ENCODE peak calls at places on chromosome 12, in seven cellular contexts. I is activated T-helper 1 cell treated with Interleukin-2 at 50 U/mL for 16 hours; Y is foreskin fibroblast; N is stimulated activated CD4-positive, alpha-beta T cell treated with anti-CD3 and anti-CD28 coated beads, Interleukin-4, amount 100 ng/mL, for 48 hours; T is ACHN; S is effector memory CD4-positive, alpha-beta T cell; Z is Ammon's horn. R is an unnamed sample.

GRCh38 chr12:93387780-93388179 is 10.1 kb downstream of the NUDT4 start:
- DNase-seq in I (no peak), Y (peak), N (peak), T (no peak), S (no peak), Z (no peak), R (no peak)

GRCh38 chr12:52501490-52501889 is 8.4 kb upstream of the KRT6A start:
- DNase-seq in I (no peak), Y (no peak), N (no peak), T (no peak), S (no peak), Z (no peak), R (no peak)

GRCh38 chr12:26608273-26608672 is 224.7 kb downstream of the ITPR2 start:
- DNase-seq in I (no peak), Y (no peak), N (no peak), T (no peak), S (no peak), Z (no peak), R (no peak)

GRCh38 chr12:103944964-103945363 is 14.8 kb downstream of the HSP90B1 start:
- DNase-seq in I (no peak), Y (no peak), N (no peak), T (no peak), S (no peak), Z (no peak), R (no peak)

GRCh38 chr12:1916396-1917171 is 1.9 kb downstream of the CACNA2D4 start:
- DNase-seq in I (no peak), Y (no peak), N (no peak), T (no peak), S (no peak), Z (peak), R (no peak)

GRCh38 chr12:48455116-48455515 is 17.2 kb upstream of the ANP32D start:
- DNase-seq in I (no peak), Y (no peak), N (no peak), T (no peak), S (no peak), Z (no peak), R (no peak)

GRCh38 chr12:45336331-45336730 is 120.4 kb downstream of the ANO6 start:
- DNase-seq in I (no peak), Y (peak), N (no peak), T (peak), S (no peak), Z (no peak), R (no peak)

GRCh38 chr12:5171701-5172100 is 128.0 kb downstream of the KCNA5 start:
- DNase-seq in I (no peak), Y (peak), N (no peak), T (peak), S (no peak), Z (peak), R (no peak)

GRCh38 chr12:93773122-93773871 is 96.1 kb downstream of the CRADD start:
- DNase-seq in I (no peak), Y (no peak), N (peak), T (no peak), S (peak), Z (no peak), R (peak)

GRCh38 chr12:57740656-57741412 is 2.3 kb upstream of the AGAP2 start:
- DNase-seq in I (peak), Y (no peak), N (peak), T (no peak), S (peak), Z (peak), R (peak)

GRCh38 chr12:18797604-18798003 is 59.7 kb downstream of the CAPZA3 start:
- DNase-seq in I (no peak), Y (no peak), N (no peak), T (no peak), S (no peak), Z (no peak), R (no peak)

GRCh38 chr12:64893961-64894360 is 69.5 kb downstream of the TBC1D30 start:
- DNase-seq in I (no peak), Y (peak), N (no peak), T (no peak), S (no peak), Z (no peak), R (no peak)

GRCh38 chr12:115166698-115167315 is 482.8 kb upstream of the TBX3 start:
- DNase-seq in I (no peak), Y (peak), N (no peak), T (no peak), S (no peak), Z (peak), R (no peak)

GRCh38 chr12:124940393-124941169 is 26.1 kb upstream of the UBC start:
- DNase-seq in I (peak), Y (peak), N (peak), T (peak), S (peak), Z (peak), R (peak)

GRCh38 chr12:49089831-49090773 is 4.5 kb downstream of the DHH start:
- DNase-seq in I (no peak), Y (peak), N (peak), T (peak), S (no peak), Z (no peak), R (no peak)

R was measured in natural killer cell.